ENCODE peak calls at places on chromosomes 5 and 9, in eight cellular contexts. O is iris pigment epithelial cell; A is CD4-positive, alpha-beta T cell; C is IMR-90; B is SHP77; X is NB4; D is activated CD4-positive, alpha-beta memory T cell treated with anti-CD3 and anti-CD28 coated beads, Interleukin-2, amount 10 ng/mL, durations not matched to agents 7 days and 5 days; P is RWPE1. Y is an unnamed sample.

GRCh38 chr9:5364294-5364990 is 24.8 kb upstream of the RLN1 start:
- DNase-seq in O (peak; percentile 54), A (no peak), C (peak; percentile 46), B (no peak), X (no peak), D (no peak), P (no peak), Y (peak; percentile 9)

GRCh38 chr9:69389437-69389995 is 64.5 kb downstream of the ENTREP1 start:
- DNase-seq in O (no peak), A (no peak), C (no peak), B (no peak), X (no peak), D (no peak), P (no peak), Y (no peak)

GRCh38 chr9:134172198-134173126 is 8.1 kb upstream of the RNU6ATAC start:
- DNase-seq in O (no peak), A (no peak), C (no peak), B (no peak), X (no peak), D (no peak), P (no peak), Y (no peak)

GRCh38 chr9:15104826-15105420 is 194.7 kb upstream of the FREM1 start:
- DNase-seq in O (peak; percentile 45), A (peak; percentile 3), C (peak; percentile 46), B (peak; percentile 2), X (peak; percentile 57), D (peak; percentile 29), P (peak; percentile 18), Y (peak; percentile 49)

GRCh38 chr9:72818377-72818776 is 134.5 kb downstream of the ALDH1A1 start:
- DNase-seq in O (no peak), A (no peak), C (no peak), B (no peak), X (no peak), D (no peak), P (no peak), Y (no peak)

GRCh38 chr9:104606202-104606601 is 775 bp upstream of the OR13C2 start:
- DNase-seq in O (peak; percentile 2), A (no peak), C (no peak), B (no peak), X (no peak), D (no peak), P (no peak), Y (peak; percentile 0)

GRCh38 chr5:32760091-32760509 is 49.0 kb downstream of the NPR3 start:
- DNase-seq in O (peak; percentile 96), A (no peak), C (peak; percentile 98), B (no peak), X (peak; percentile 31), D (no peak), P (peak; percentile 20), Y (peak; percentile 71)

GRCh38 chr5:81095835-81096234 is 135.7 kb downstream of the RASGRF2 start:
- DNase-seq in O (no peak), A (no peak), C (no peak), B (no peak), X (no peak), D (no peak), P (no peak), Y (no peak)

GRCh38 chr9:38395653-38396370 is 3.3 kb downstream of the ALDH1B1 start:
- DNase-seq in O (no peak), A (no peak), C (no peak), B (no peak), X (no peak), D (no peak), P (no peak), Y (no peak)

GRCh38 chr5:10387690-10388089 is 34.2 kb downstream of the MARCHF6 start:
- DNase-seq in O (peak; percentile 93), A (no peak), C (peak; percentile 91), B (no peak), X (peak; percentile 77), D (no peak), P (no peak), Y (no peak)

GRCh38 chr9:111661802-111662491 is 542 bp downstream of the GNG10 start:
- DNase-seq in O (peak; percentile 34), A (peak; percentile 11), C (peak; percentile 13), B (peak; percentile 31), X (peak; percentile 40), D (peak; percentile 44), P (peak; percentile 53), Y (peak; percentile 68)

GRCh38 chr5:132759114-132760042 is 12.2 kb downstream of the CCNI2 start:
- DNase-seq in O (peak; percentile 25), A (no peak), C (no peak), B (no peak), X (no peak), D (no peak), P (no peak), Y (no peak)

GRCh38 chr5:19064094-19064493 is 923.9 kb downstream of the CDH18 start:
- DNase-seq in O (no peak), A (no peak), C (no peak), B (no peak), X (no peak), D (no peak), P (no peak), Y (no peak)

GRCh38 chr5:124193371-124193789 is 553.1 kb downstream of the ZNF608 start:
- DNase-seq in O (peak; percentile 58), A (no peak), C (peak; percentile 56), B (no peak), X (no peak), D (no peak), P (peak; percentile 76), Y (peak; percentile 29)

GRCh38 chr9:22022396-22022795 is 13.3 kb upstream of the CDKN2B start:
- DNase-seq in O (no peak), A (no peak), C (no peak), B (no peak), X (no peak), D (no peak), P (no peak), Y (no peak)

GRCh38 chr5:124755565-124755964 is 9.1 kb upstream of the ZNF608 start:
- DNase-seq in O (peak; percentile 41), A (no peak), C (no peak), B (peak; percentile 46), X (peak; percentile 8), D (no peak), P (peak; percentile 80), Y (peak; percentile 48)

GRCh38 chr5:169856571-169856970 is 123.7 kb downstream of the INSYN2B start:
- DNase-seq in O (peak; percentile 95), A (no peak), C (peak; percentile 95), B (no peak), X (peak; percentile 60), D (no peak), P (peak; percentile 44), Y (peak; percentile 83)

GRCh38 chr5:148776780-148777179 is 49.6 kb upstream of the ADRB2 start:
- DNase-seq in O (peak; percentile 45), A (no peak), C (peak; percentile 84), B (no peak), X (peak; percentile 84), D (no peak), P (peak; percentile 100), Y (peak; percentile 93)

GRCh38 chr9:33939924-33940874 is 108.5 kb downstream of the UBAP2 start:
- DNase-seq in O (no peak), A (no peak), C (no peak), B (no peak), X (no peak), D (no peak), P (no peak), Y (no peak)

GRCh38 chr5:131988601-131989000 is 22.9 kb downstream of the ACSL6 start:
- DNase-seq in O (no peak), A (no peak), C (no peak), B (no peak), X (no peak), D (no peak), P (no peak), Y (no peak)

GRCh38 chr9:130570200-130570599 is 9.2 kb upstream of the FUBP3 start:
- DNase-seq in O (peak; percentile 76), A (no peak), C (peak; percentile 51), B (no peak), X (no peak), D (no peak), P (peak; percentile 43), Y (peak; percentile 35)

GRCh38 chr9:112743216-112743835 is 7.2 kb upstream of the SNX30 start:
- DNase-seq in O (no peak), A (no peak), C (no peak), B (no peak), X (no peak), D (no peak), P (no peak), Y (no peak)

GRCh38 chr5:131505237-131505908 is 129.7 kb downstream of the RAPGEF6 start:
- DNase-seq in O (peak; percentile 11), A (no peak), C (peak; percentile 46), B (no peak), X (no peak), D (no peak), P (no peak), Y (no peak)

GRCh38 chr9:90900130-90900529 is 98.5 kb downstream of the SYK start:
- DNase-seq in O (no peak), A (no peak), C (peak; percentile 18), B (no peak), X (no peak), D (no peak), P (no peak), Y (no peak)

GRCh38 chr9:71941060-71941568 is 29.7 kb downstream of the C9orf85 start:
- DNase-seq in O (peak; percentile 76), A (no peak), C (peak; percentile 60), B (no peak), X (no peak), D (no peak), P (no peak), Y (peak; percentile 30)

GRCh38 chr9:122109035-122109813 is 16.1 kb upstream of the TTLL11 start:
- DNase-seq in O (no peak), A (no peak), C (no peak), B (no peak), X (no peak), D (no peak), P (no peak), Y (no peak)

GRCh38 chr9:108297025-108297424 is 558.8 kb downstream of the ACTL7B start:
- DNase-seq in O (peak; percentile 45), A (no peak), C (peak; percentile 73), B (no peak), X (peak; percentile 55), D (no peak), P (no peak), Y (peak; percentile 28)

GRCh38 chr9:37410969-37411785 is 11.3 kb upstream of the GRHPR start:
- DNase-seq in O (peak; percentile 21), A (no peak), C (peak; percentile 15), B (no peak), X (no peak), D (peak; percentile 30), P (no peak), Y (no peak)

GRCh38 chr9:278651-279050 is 64.0 kb downstream of the DOCK8 start:
- DNase-seq in O (no peak), A (no peak), C (no peak), B (no peak), X (peak; percentile 51), D (peak; percentile 77), P (no peak), Y (no peak)

GRCh38 chr9:115144706-115145105 is 26.7 kb upstream of the TNC start:
- DNase-seq in O (no peak), A (no peak), C (no peak), B (no peak), X (no peak), D (no peak), P (no peak), Y (peak; percentile 64)

GRCh38 chr9:128091144-128091543 is 23.1 kb downstream of the SLC25A25 start:
- DNase-seq in O (peak; percentile 95), A (no peak), C (peak; percentile 91), B (no peak), X (no peak), D (no peak), P (no peak), Y (peak; percentile 96)

GRCh38 chr5:148807845-148808244 is 18.6 kb upstream of the ADRB2 start:
- DNase-seq in O (peak; percentile 26), A (no peak), C (no peak), B (no peak), X (peak; percentile 89), D (no peak), P (no peak), Y (no peak)

GRCh38 chr5:11596185-11596584 is 308.1 kb downstream of the CTNND2 start:
- DNase-seq in O (no peak), A (no peak), C (no peak), B (no peak), X (no peak), D (no peak), P (no peak), Y (peak; percentile 77)

GRCh38 chr9:114365194-114365593 is 22.6 kb downstream of the AKNA start:
- DNase-seq in O (no peak), A (no peak), C (no peak), B (no peak), X (no peak), D (no peak), P (no peak), Y (no peak)

Y was measured in astrocyte of the hippocampus.